ENCODE peak calls at places on chromosomes 13 and 19, in four cellular contexts. G is RCC 7860, I is right lobe of liver, N is ELR. F is an unnamed sample.

GRCh38 chr13:35475960-35476943 is at the start of gene MAB21L1:
- DNase-seq in G (no peak), I (no peak), N (peak), F (no peak)

GRCh38 chr13:112729408-112729807 is 39.6 kb downstream of the ATP11A start:
- DNase-seq in G (no peak), I (peak), N (no peak), F (no peak)

GRCh38 chr13:101919541-101920306 is 467.2 kb downstream of the ITGBL1 start:
- DNase-seq in G (no peak), I (no peak), N (peak), F (no peak)

GRCh38 chr13:98350746-98351330 is 173.8 kb upstream of the RNF113B start:
- DNase-seq in G (no peak), I (no peak), N (no peak), F (no peak)

GRCh38 chr13:58893396-58893795 is 1261.9 kb downstream of the PCDH17 start:
- DNase-seq in G (no peak), I (no peak), N (no peak), F (no peak)

GRCh38 chr13:51221674-51222509 is at the start of gene FAM124A:
- DNase-seq in G (no peak), I (peak), N (peak), F (no peak)

GRCh38 chr19:3851254-3852176 is 17.3 kb downstream of the ZFR2 start:
- DNase-seq in G (peak), I (no peak), N (peak), F (no peak)

GRCh38 chr19:45294291-45295029 is 28.2 kb downstream of the CKM start:
- DNase-seq in G (no peak), I (peak), N (no peak), F (no peak)

GRCh38 chr13:44744880-44745633 is 168.9 kb upstream of the TSC22D1 start:
- DNase-seq in G (no peak), I (no peak), N (no peak), F (no peak)

F was measured in NCI-H1048.